ENCODE peak calls at places on chromosomes 7 and 10, in seven cellular contexts. M, A, K, Z, E, X and O are unnamed samples. For H3K9me3, the result is how much of the 10 kb centered on the place peaks cover.

GRCh38 chr7:1850976-1851571 is 181.0 kb downstream of the ELFN1 start:
- DNase-seq in E (peak), Z (no peak), A (no peak), X (no peak), K (no peak), M (no peak), O (no peak)

GRCh38 chr10:58473966-58474365 is 38.7 kb upstream of the BICC1 start:
- DNase-seq in E (no peak), A (no peak), M (no peak), K (no peak), X (no peak), Z (peak), O (no peak)

GRCh38 chr7:28297821-28298439 is 114.4 kb upstream of the CREB5 start:
- DNase-seq in M (no peak), X (no peak), E (no peak), K (no peak), Z (no peak), A (no peak), O (no peak)

GRCh38 chr7:70596575-70596891 is 535.4 kb upstream of the GALNT17 start:
- DNase-seq in K (no peak), A (no peak), X (no peak), E (no peak), M (peak), Z (no peak), O (no peak)

GRCh38 chr7:132428247-132428919 is 147.9 kb downstream of the PLXNA4 start:
- DNase-seq in Z (no peak), A (no peak), E (no peak), M (no peak), K (no peak), X (no peak), O (no peak)

GRCh38 chr10:128324058-128324457 is 197.8 kb upstream of the MKI67 start:
- DNase-seq in E (no peak), M (no peak), Z (peak), X (no peak), A (peak), K (peak), O (no peak)

GRCh38 chr7:134885967-134886352 is 100.3 kb upstream of the AGBL3 start:
- DNase-seq in E (no peak), X (no peak), M (no peak), K (no peak), Z (peak), A (no peak), O (no peak)

GRCh38 chr7:73367006-73367405 is 39.0 kb downstream of the FKBP6 start:
- DNase-seq in X (no peak), K (no peak), E (no peak), A (no peak), M (no peak), Z (no peak), O (no peak)

GRCh38 chr10:126511917-126512487 is 123.7 kb upstream of the ADAM12 start:
- DNase-seq in Z (no peak), K (no peak), M (no peak), E (no peak), A (no peak), X (no peak), O (no peak)

GRCh38 chr7:129829677-129830631 is 122.8 kb downstream of the UBE2H start:
- DNase-seq in Z (peak), M (peak), K (peak), X (no peak), E (peak), A (peak), O (peak)

GRCh38 chr10:31099664-31100063 is 68.0 kb upstream of the ZNF438 start:
- DNase-seq in Z (peak), M (no peak), A (no peak), K (no peak), X (no peak), E (no peak), O (no peak)

GRCh38 chr7:30917216-30917893 is 5.7 kb downstream of the AQP1 start:
- DNase-seq in K (no peak), E (no peak), A (no peak), X (no peak), M (no peak), Z (no peak), O (no peak)

GRCh38 chr7:121752706-121753105 is 120.3 kb upstream of the PTPRZ1 start:
- DNase-seq in Z (peak), K (no peak), E (no peak), X (no peak), A (no peak), M (peak), O (no peak)

DNA sequence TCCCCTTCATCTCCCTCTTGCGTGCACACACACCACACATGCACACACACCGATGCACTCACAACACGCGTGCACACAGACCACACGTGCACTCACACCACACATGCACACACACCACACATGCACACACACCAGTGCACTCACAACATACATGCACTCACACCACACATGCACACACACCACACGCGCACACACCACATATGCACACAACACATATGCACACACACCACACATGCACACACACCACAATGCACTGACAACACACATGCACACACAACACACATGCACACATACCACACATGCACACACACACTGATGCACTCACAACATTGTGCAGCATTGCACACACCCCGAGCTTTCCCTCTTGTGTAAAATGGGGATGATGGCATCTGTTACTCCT is 68.1 kb downstream of the TRRAP start:
- DNase-seq in A (no peak), Z (no peak), K (no peak), M (no peak), E (no peak), X (no peak), O (no peak)
- H3K9me3 ChIP-seq in A (under half), Z (under half), K (under half), M (under half), E (under half), X (under half), O (under half)

GRCh38 chr7:86320341-86320740 is 323.4 kb upstream of the GRM3 start:
- DNase-seq in K (no peak), A (no peak), M (no peak), E (no peak), X (no peak), Z (no peak), O (no peak)

GRCh38 chr7:86326847-86327246 is 316.9 kb upstream of the GRM3 start:
- DNase-seq in X (no peak), Z (no peak), M (no peak), E (no peak), K (no peak), A (no peak), O (no peak)

DNA sequence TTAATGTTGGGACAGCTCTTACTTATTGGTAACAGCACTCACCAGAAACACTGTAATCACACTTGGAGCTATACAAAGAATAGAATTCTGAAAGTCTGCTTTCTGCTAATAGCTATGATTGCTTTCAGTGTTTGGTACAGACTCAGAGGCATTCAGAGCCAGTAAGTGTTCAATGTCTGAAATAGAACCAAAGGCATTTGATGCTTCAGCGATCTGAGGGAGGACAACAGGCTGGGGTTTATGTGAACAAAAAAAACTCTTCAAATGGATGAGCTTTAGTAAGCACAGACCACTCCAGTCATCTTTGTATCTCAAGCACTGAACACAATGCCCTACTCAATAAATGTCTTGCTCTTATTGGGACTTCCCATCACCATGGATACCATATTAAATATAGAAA is 322.8 kb upstream of the GRM3 start:
- DNase-seq in E (no peak), X (no peak), M (no peak), K (no peak), Z (no peak), A (no peak), O (no peak)
- H3K9me3 ChIP-seq in E (under half), X (under half), M (under half), K (under half), Z (under half), A (under half), O (under half)

DNA sequence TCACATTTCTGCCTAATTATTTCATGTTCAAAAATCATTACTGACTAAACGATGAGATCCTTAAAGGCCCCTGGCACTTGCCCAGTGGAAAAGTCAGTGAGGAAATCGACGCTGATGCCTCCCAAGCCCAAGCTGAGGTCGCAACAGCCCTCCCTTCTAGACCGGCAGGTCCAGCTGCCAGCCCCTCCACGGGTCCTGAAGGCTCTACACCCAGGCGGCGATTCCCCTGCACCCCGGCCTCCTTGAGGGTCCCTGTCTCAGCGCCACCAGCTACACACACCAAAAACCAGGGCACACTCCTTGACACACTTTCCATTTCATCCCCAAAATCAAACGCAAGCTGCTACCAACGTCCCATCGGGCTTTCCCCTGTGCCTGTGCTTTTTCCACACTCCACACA is 200.1 kb upstream of the RNF32 start:
- DNase-seq in X (no peak), M (no peak), Z (no peak), K (no peak), E (no peak), A (peak), O (no peak)
- H3K9me3 ChIP-seq in X (under half), M (under half), Z (under half), K (under half), E (under half), A (under half), O (under half)

GRCh38 chr10:133526957-133527588 is at the start of gene CYP2E1:
- DNase-seq in Z (no peak), X (no peak), K (no peak), M (no peak), E (no peak), A (no peak), O (no peak)
- H3K9me3 ChIP-seq in Z (under half), X (under half), K (under half), M (under half), E (under half), A (under half), O (under half)